ENCODE peak calls at places on chromosomes 5 and 9, in nine cellular contexts. Z, U, R, A, O, F, E, K and B are unnamed samples.

GRCh38 chr5:98769256-98770157 is 4.0 kb upstream of the RGMB start:
- DNase-seq in E (no peak), U (no peak), A (peak; percentile 43), R (peak; percentile 53), O (no peak), K (peak; percentile 42), F (peak; percentile 31), Z (peak; percentile 70), B (peak; percentile 67)

GRCh38 chr9:63859475-63860215 is 1425.4 kb downstream of the FOXD4L5 start:
- DNase-seq in R (peak; percentile 0), A (peak; percentile 72), Z (peak; percentile 26), U (no peak), K (peak; percentile 30), O (no peak), F (no peak), E (no peak), B (no peak)

GRCh38 chr9:123400926-123401503 is 45.0 kb downstream of the CRB2 start:
- DNase-seq in F (no peak), U (no peak), K (no peak), E (no peak), R (no peak), A (no peak), Z (no peak), O (no peak), B (no peak)

GRCh38 chr9:89177401-89178161 is 1.0 kb downstream of the SHC3 start:
- DNase-seq in E (no peak), R (peak; percentile 36), K (no peak), F (no peak), Z (peak; percentile 39), U (no peak), O (no peak), A (no peak), B (peak; percentile 18)

GRCh38 chr9:123299558-123300126 is 31.3 kb upstream of the STRBP start:
- DNase-seq in O (no peak), R (no peak), E (no peak), A (no peak), U (no peak), Z (no peak), F (no peak), K (no peak), B (no peak)

GRCh38 chr5:1794896-1795290 is 4.7 kb downstream of the MRPL36 start:
- DNase-seq in U (no peak), A (no peak), O (no peak), F (no peak), Z (no peak), R (no peak), K (no peak), E (no peak), B (no peak)

GRCh38 chr5:10311595-10312425 is 4.1 kb upstream of the CMBL start:
- DNase-seq in A (no peak), F (no peak), R (no peak), O (no peak), U (no peak), Z (no peak), E (no peak), K (no peak), B (no peak)

GRCh38 chr9:96460470-96460869 is 10.5 kb downstream of the HABP4 start:
- DNase-seq in U (no peak), F (no peak), K (no peak), Z (no peak), E (no peak), O (no peak), R (no peak), A (no peak), B (no peak)

GRCh38 chr9:109192732-109193361 is 25.8 kb upstream of the FRRS1L start:
- DNase-seq in R (peak; percentile 16), O (no peak), U (no peak), Z (peak; percentile 45), F (peak; percentile 51), E (no peak), K (peak; percentile 22), A (peak; percentile 46), B (no peak)

GRCh38 chr9:35746583-35746982 is 2.4 kb downstream of the GBA2 start:
- DNase-seq in E (no peak), O (no peak), K (no peak), A (no peak), F (no peak), Z (peak; percentile 50), U (no peak), R (no peak), B (no peak)

GRCh38 chr9:36584626-36585460 is 12.1 kb downstream of the MELK start:
- DNase-seq in Z (peak; percentile 84), F (no peak), O (peak; percentile 78), A (no peak), R (peak; percentile 43), E (no peak), K (no peak), U (no peak), B (peak; percentile 90)

GRCh38 chr5:111017731-111018130 is 53.8 kb upstream of the TSLP start:
- DNase-seq in A (no peak), U (no peak), F (no peak), K (no peak), Z (peak; percentile 83), O (no peak), R (peak; percentile 8), E (no peak), B (peak; percentile 2)

GRCh38 chr5:1809416-1810035 is 8.3 kb downstream of the NDUFS6 start:
- DNase-seq in U (no peak), F (no peak), E (no peak), R (no peak), A (no peak), K (no peak), O (no peak), Z (no peak), B (no peak)

GRCh38 chr5:44888435-44888834 is 79.7 kb downstream of the MRPS30 start:
- DNase-seq in Z (no peak), A (no peak), F (no peak), K (no peak), U (no peak), E (no peak), O (no peak), R (no peak), B (no peak)

GRCh38 chr9:127833555-127833954 is 20.9 kb downstream of the ENG start:
- DNase-seq in R (peak; percentile 57), U (no peak), K (no peak), O (no peak), A (no peak), Z (peak; percentile 59), F (no peak), E (no peak), B (no peak)

GRCh38 chr9:121372239-121372562 is 2.2 kb upstream of the STOM start:
- DNase-seq in Z (no peak), E (no peak), R (no peak), A (no peak), F (no peak), U (no peak), O (no peak), K (no peak), B (no peak)

GRCh38 chr5:140356878-140357730 is 2.9 kb upstream of the SLC4A9 start:
- DNase-seq in A (no peak), O (no peak), E (no peak), F (no peak), U (no peak), Z (no peak), K (no peak), R (no peak), B (no peak)

GRCh38 chr9:75906531-75906930 is 16.1 kb downstream of the PCSK5 start:
- DNase-seq in K (no peak), E (no peak), O (no peak), A (no peak), F (no peak), U (no peak), Z (no peak), R (no peak), B (no peak)

GRCh38 chr5:169116961-169117461 is 183.9 kb downstream of the SLIT3 start:
- DNase-seq in K (no peak), R (no peak), O (no peak), U (no peak), E (no peak), F (peak; percentile 41), A (no peak), Z (no peak), B (no peak)

GRCh38 chr9:122113574-122113973 is 20.5 kb upstream of the TTLL11 start:
- DNase-seq in Z (no peak), O (no peak), U (no peak), A (no peak), K (no peak), F (no peak), R (no peak), E (no peak), B (no peak)

GRCh38 chr9:36941441-36941840 is 92.6 kb downstream of the PAX5 start:
- DNase-seq in U (no peak), R (no peak), A (no peak), O (no peak), F (no peak), Z (no peak), E (no peak), K (no peak), B (no peak)

GRCh38 chr9:114791736-114792135 is 14.1 kb downstream of the TNFSF15 start:
- DNase-seq in Z (no peak), E (no peak), K (no peak), A (no peak), O (no peak), U (no peak), R (no peak), F (no peak), B (peak; percentile 29)

GRCh38 chr5:53076014-53076413 is 33.5 kb downstream of the MOCS2 start:
- DNase-seq in F (no peak), E (no peak), O (no peak), A (no peak), U (no peak), K (no peak), R (no peak), Z (no peak), B (no peak)

GRCh38 chr5:168013546-168013945 is 277.9 kb upstream of the WWC1 start:
- DNase-seq in Z (no peak), R (no peak), E (no peak), F (no peak), K (no peak), O (no peak), A (no peak), U (no peak), B (no peak)

GRCh38 chr5:122967625-122968024 is 68.9 kb downstream of the PPIC start:
- DNase-seq in Z (no peak), F (no peak), A (no peak), O (no peak), E (no peak), K (no peak), R (no peak), U (no peak), B (no peak)

GRCh38 chr9:125603478-125604021 is 103.5 kb downstream of the MAPKAP1 start:
- DNase-seq in U (no peak), O (no peak), A (no peak), Z (no peak), R (no peak), E (no peak), F (no peak), K (no peak), B (no peak)

GRCh38 chr5:139693676-139694364 is 45.7 kb downstream of the CXXC5 start:
- DNase-seq in Z (no peak), A (no peak), K (no peak), U (no peak), F (no peak), R (no peak), O (peak; percentile 18), E (no peak), B (no peak)

GRCh38 chr5:140259509-140259908 is 43.4 kb downstream of the PFDN1 start:
- DNase-seq in O (no peak), U (no peak), F (no peak), E (no peak), Z (no peak), R (no peak), K (no peak), A (no peak), B (no peak)

GRCh38 chr5:1042626-1043025 is 34.0 kb downstream of the NKD2 start:
- DNase-seq in U (no peak), R (no peak), F (no peak), Z (no peak), O (no peak), E (no peak), A (no peak), K (no peak), B (no peak)